ENCODE peak calls at places on chromosomes 12 and 14, in seven cellular contexts. D is fibroblast of lung, N is BE2C, C is IMR-90, Z is RWPE1, E is neural progenitor cell, U is lung. G is an unnamed sample.

GRCh38 chr12:120474092-120474960 is 4.8 kb upstream of the SRSF9 start:
- DNase-seq in D (peak; percentile 78), N (peak; percentile 30), C (peak; percentile 80), Z (peak; percentile 84), E (no peak), U (no peak), G (peak; percentile 75)

GRCh38 chr12:3751151-3752095 is 1.5 kb downstream of the CRACR2A start:
- DNase-seq in D (no peak), N (no peak), C (no peak), Z (no peak), E (no peak), U (no peak), G (no peak)

GRCh38 chr12:70430400-70430799 is 64.3 kb downstream of the KCNMB4 start:
- DNase-seq in D (no peak), N (no peak), C (no peak), Z (no peak), E (no peak), U (no peak), G (no peak)

GRCh38 chr14:48748151-48748550 is 838.0 kb downstream of the RPS29 start:
- DNase-seq in D (peak; percentile 18), N (no peak), C (no peak), Z (no peak), E (no peak), U (no peak), G (no peak)

GRCh38 chr14:46820291-46820690 is 168.7 kb upstream of the RPL10L start:
- DNase-seq in D (no peak), N (peak; percentile 8), C (no peak), Z (no peak), E (no peak), U (no peak), G (no peak)

GRCh38 chr12:14845350-14845750 is 2.0 kb upstream of the ART4 start:
- DNase-seq in D (peak; percentile 52), N (peak; percentile 50), C (peak; percentile 65), Z (peak; percentile 65), E (peak; percentile 70), U (peak; percentile 42), G (peak; percentile 57)

GRCh38 chr12:14655284-14655683 is 41.1 kb downstream of the GUCY2C start:
- DNase-seq in D (no peak), N (no peak), C (no peak), Z (no peak), E (no peak), U (no peak), G (no peak)

GRCh38 chr12:27822076-27822712 is 42.2 kb upstream of the MANSC4 start:
- DNase-seq in D (peak; percentile 94), N (no peak), C (peak; percentile 97), Z (peak; percentile 89), E (no peak), U (no peak), G (peak; percentile 84)

GRCh38 chr12:27076930-27077329 is 5.4 kb downstream of the C12orf71 start:
- DNase-seq in D (peak; percentile 14), N (no peak), C (peak; percentile 7), Z (peak; percentile 48), E (no peak), U (no peak), G (peak; percentile 57)

GRCh38 chr14:22794533-22794932 is 20.7 kb downstream of the SLC7A7 start:
- DNase-seq in D (no peak), N (no peak), C (no peak), Z (no peak), E (no peak), U (no peak), G (no peak)

GRCh38 chr12:121334513-121335343 is 17.5 kb downstream of the ANAPC5 start:
- DNase-seq in D (peak; percentile 67), N (no peak), C (peak; percentile 78), Z (peak; percentile 62), E (peak; percentile 72), U (no peak), G (peak; percentile 70)

GRCh38 chr14:105817971-105818711 is 291.8 kb downstream of the TMEM121 start:
- DNase-seq in D (no peak), N (no peak), C (no peak), Z (no peak), E (no peak), U (no peak), G (no peak)

GRCh38 chr12:69101505-69101904 is 137.9 kb upstream of the CPSF6 start:
- DNase-seq in D (peak; percentile 17), N (no peak), C (no peak), Z (no peak), E (no peak), U (peak; percentile 52), G (no peak)

GRCh38 chr12:46549527-46550265 is 177.1 kb upstream of the SLC38A2 start:
- DNase-seq in D (peak; percentile 84), N (no peak), C (peak; percentile 97), Z (no peak), E (no peak), U (no peak), G (peak; percentile 82)

GRCh38 chr12:116455540-116456306 is 103.5 kb upstream of the MAP1LC3B2 start:
- DNase-seq in D (peak; percentile 88), N (peak; percentile 25), C (peak; percentile 96), Z (peak; percentile 71), E (peak; percentile 54), U (peak; percentile 66), G (peak; percentile 98)

GRCh38 chr12:100716949-100717732 is 77.4 kb upstream of the ANO4 start:
- DNase-seq in D (peak; percentile 36), N (peak; percentile 52), C (no peak), Z (peak; percentile 36), E (peak; percentile 81), U (no peak), G (no peak)

GRCh38 chr14:59428581-59429012 is 36.6 kb downstream of the GPR135 start:
- DNase-seq in D (peak; percentile 76), N (no peak), C (peak; percentile 83), Z (peak; percentile 18), E (no peak), U (no peak), G (peak; percentile 42)

GRCh38 chr14:91140672-91141071 is 26.8 kb downstream of the DGLUCY start:
- DNase-seq in D (peak; percentile 17), N (peak; percentile 30), C (no peak), Z (peak; percentile 61), E (peak; percentile 69), U (no peak), G (no peak)
- TF ChIP-seq CTCF in D (peak; percentile 27), N (peak; percentile 62), C (peak; percentile 42), Z (no peak), E (peak; percentile 69), U (peak; percentile 7), G (peak; percentile 66)

DNA sequence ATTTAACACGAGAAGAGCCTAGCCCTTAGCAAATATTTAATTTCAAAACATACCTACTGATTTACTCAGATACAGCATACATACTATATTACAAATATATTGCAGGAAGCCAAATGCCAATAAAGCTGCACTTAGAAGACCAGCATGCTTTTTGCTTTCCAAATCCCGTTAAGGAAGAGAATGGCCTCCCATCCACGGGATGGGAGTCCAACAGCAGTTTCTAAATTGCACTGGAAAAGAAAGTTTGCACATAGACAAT is 156.3 kb upstream of the FOXN3 start:
- DNase-seq in D (no peak), N (no peak), C (no peak), Z (no peak), E (no peak), U (no peak), G (no peak)
- TF ChIP-seq CTCF in D (no peak), N (no peak), C (no peak), Z (no peak), E (no peak), U (no peak), G (no peak)

GRCh38 chr12:9344540-9344939 is 136.3 kb upstream of the PZP start:
- DNase-seq in D (peak; percentile 16), N (no peak), C (no peak), Z (no peak), E (no peak), U (no peak), G (no peak)

GRCh38 chr12:9342614-9343353 is 134.6 kb upstream of the PZP start:
- DNase-seq in D (no peak), N (no peak), C (no peak), Z (no peak), E (no peak), U (no peak), G (no peak)

GRCh38 chr12:9341260-9341585 is 133.0 kb upstream of the PZP start:
- DNase-seq in D (no peak), N (no peak), C (no peak), Z (no peak), E (no peak), U (no peak), G (no peak)

GRCh38 chr12:9337656-9338055 is 129.5 kb upstream of the PZP start:
- DNase-seq in D (no peak), N (no peak), C (no peak), Z (no peak), E (no peak), U (no peak), G (no peak)

DNA sequence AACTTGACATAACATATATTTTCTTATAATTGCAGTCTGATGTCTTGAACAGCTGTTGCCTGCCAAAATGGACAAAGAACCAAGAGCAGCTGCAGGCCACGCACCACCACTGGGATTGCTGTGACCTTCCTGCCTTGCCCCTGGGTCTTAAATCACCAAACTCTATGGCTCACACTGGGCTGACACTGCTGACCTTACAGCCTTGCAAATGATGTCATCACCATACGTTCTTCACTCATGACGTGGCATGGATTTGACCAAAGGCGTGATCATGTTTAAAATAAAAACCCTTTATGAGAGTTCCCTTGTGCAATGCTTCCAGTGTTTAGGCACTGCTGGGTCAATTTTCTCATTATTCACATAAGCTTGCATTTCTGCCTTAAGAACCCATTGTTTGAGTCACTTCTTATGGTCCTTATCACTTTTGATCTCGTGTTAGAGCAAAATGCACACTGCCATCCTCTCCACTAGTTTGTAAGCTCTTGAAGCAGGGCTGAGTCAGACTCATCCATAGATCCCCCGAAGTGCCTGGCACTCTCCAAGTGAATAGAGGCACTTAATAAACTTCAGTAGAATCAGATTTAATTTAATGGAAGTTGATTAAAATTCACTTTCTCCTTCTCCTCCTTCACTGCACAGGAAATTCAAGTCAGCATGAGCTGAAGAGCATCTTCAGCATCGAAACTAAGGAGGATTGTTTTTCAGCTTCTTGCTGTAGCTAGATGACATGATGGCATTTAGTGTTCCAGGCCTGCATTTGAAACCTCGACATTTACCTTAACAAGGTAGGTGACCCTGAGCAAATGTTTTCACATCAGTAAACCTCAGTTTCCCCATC is 132.4 kb upstream of the PZP start:
- DNase-seq in D (peak; percentile 51), N (no peak), C (peak; percentile 92), Z (no peak), E (no peak), U (no peak), G (peak; percentile 63)
- TF ChIP-seq CTCF in D (no peak), N (no peak), C (no peak), Z (no peak), E (no peak), U (no peak), G (peak; percentile 47)

GRCh38 chr12:18496156-18496555 is 234.8 kb downstream of the PIK3C2G start:
- DNase-seq in D (no peak), N (no peak), C (no peak), Z (no peak), E (no peak), U (no peak), G (no peak)

DNA sequence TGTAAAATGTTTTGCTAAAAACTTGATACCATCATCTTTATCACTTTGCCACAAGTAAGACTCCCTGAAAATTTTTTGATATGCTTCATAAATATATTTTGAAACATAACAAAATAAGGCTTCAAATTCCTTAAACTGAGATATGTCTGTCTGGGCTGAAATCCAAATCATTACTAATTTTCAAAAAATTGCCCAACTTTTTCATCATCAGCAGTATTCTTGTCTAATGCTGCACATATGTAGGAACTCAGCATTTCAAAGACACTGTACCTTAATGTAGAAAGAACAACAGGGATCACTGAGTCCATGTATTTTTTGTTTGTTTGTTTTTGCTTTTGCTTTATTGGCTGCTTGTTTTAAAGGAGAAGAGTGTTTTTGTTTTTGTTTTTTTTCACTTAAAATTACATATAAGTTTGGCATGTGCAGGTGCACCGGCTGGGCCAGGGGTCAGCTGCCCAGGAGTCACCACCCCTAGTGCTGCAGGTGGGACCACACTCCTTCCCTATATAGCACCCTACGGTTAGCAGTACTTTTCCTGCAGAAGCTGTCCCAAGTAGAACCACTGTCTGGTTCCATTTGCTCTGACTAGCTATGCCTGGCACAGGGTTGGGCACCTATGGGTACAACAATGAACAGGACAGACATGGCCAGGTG is 231.2 kb downstream of the PIK3C2G start:
- DNase-seq in D (peak; percentile 39), N (no peak), C (peak; percentile 72), Z (no peak), E (no peak), U (no peak), G (peak; percentile 1)
- TF ChIP-seq CTCF in D (no peak), N (no peak), C (no peak), Z (no peak), E (no peak), U (no peak), G (no peak)